ENCODE peak calls at places on chromosome 16, in seven cellular contexts. D, N, C, V, O, F and Z are unnamed samples.

GRCh38 chr16:3007957-3008748 is 4.6 kb upstream of the CLDN9 start:
- DNase-seq in D (no peak), N (peak; percentile 97), C (peak; percentile 57), V (no peak), O (no peak), F (no peak), Z (no peak)

GRCh38 chr16:48409839-48410610 is 24.8 kb upstream of the SIAH1 start:
- DNase-seq in D (no peak), N (no peak), C (no peak), V (peak; percentile 15), O (peak; percentile 76), F (no peak), Z (no peak)

GRCh38 chr16:397135-397661 is at the start of gene NME4:
- DNase-seq in D (no peak), N (peak; percentile 66), C (peak; percentile 81), V (peak; percentile 69), O (peak; percentile 14), F (no peak), Z (peak; percentile 45)

GRCh38 chr16:20743591-20743990 is 2.0 kb upstream of the THUMPD1 start:
- DNase-seq in D (no peak), N (no peak), C (no peak), V (no peak), O (no peak), F (no peak), Z (no peak)

GRCh38 chr16:22967696-22968095 is 153.7 kb downstream of the HS3ST2 start:
- DNase-seq in D (no peak), N (no peak), C (no peak), V (peak; percentile 85), O (no peak), F (no peak), Z (no peak)

GRCh38 chr16:17471745-17472075 is 950 bp upstream of the XYLT1 start:
- DNase-seq in D (no peak), N (no peak), C (no peak), V (no peak), O (no peak), F (no peak), Z (no peak)

GRCh38 chr16:847681-848445 is 47.3 kb upstream of the GNG13 start:
- DNase-seq in D (no peak), N (no peak), C (no peak), V (no peak), O (no peak), F (no peak), Z (no peak)

GRCh38 chr16:83393196-83393981 is 414.4 kb upstream of the HSBP1 start:
- DNase-seq in D (peak; percentile 7), N (no peak), C (peak; percentile 39), V (no peak), O (peak; percentile 5), F (no peak), Z (no peak)

GRCh38 chr16:15946257-15947044 is 3.0 kb upstream of the ABCC1 start:
- DNase-seq in D (peak; percentile 58), N (no peak), C (no peak), V (no peak), O (peak; percentile 85), F (no peak), Z (peak; percentile 11)

GRCh38 chr16:23302045-23302956 is at the start of gene SCNN1B:
- DNase-seq in D (peak; percentile 46), N (peak; percentile 42), C (no peak), V (no peak), O (peak; percentile 43), F (no peak), Z (no peak)

GRCh38 chr16:28986492-28986891 is 1.6 kb downstream of the LAT start:
- DNase-seq in D (no peak), N (no peak), C (no peak), V (no peak), O (no peak), F (no peak), Z (no peak)

GRCh38 chr16:57810197-57811024 is 8.1 kb upstream of the KIFC3 start:
- DNase-seq in D (peak; percentile 56), N (peak; percentile 86), C (peak; percentile 88), V (no peak), O (peak; percentile 90), F (peak; percentile 35), Z (peak; percentile 74)

GRCh38 chr16:50306287-50306686 is 39.9 kb downstream of the ADCY7 start:
- DNase-seq in D (no peak), N (no peak), C (no peak), V (no peak), O (no peak), F (no peak), Z (no peak)

GRCh38 chr16:56262148-56262878 is 71.0 kb downstream of the GNAO1 start:
- DNase-seq in D (no peak), N (no peak), C (peak; percentile 87), V (no peak), O (peak; percentile 5), F (no peak), Z (no peak)

GRCh38 chr16:87924041-87924851 is 12.1 kb downstream of the CA5A start:
- DNase-seq in D (no peak), N (no peak), C (no peak), V (no peak), O (no peak), F (no peak), Z (no peak)

GRCh38 chr16:89020925-89021595 is 44.1 kb upstream of the CBFA2T3 start:
- DNase-seq in D (no peak), N (no peak), C (no peak), V (peak; percentile 1), O (no peak), F (no peak), Z (no peak)
- H3K9me3 ChIP-seq in D (no peaks in the 10 kb centered on the region), N (no peaks in the 10 kb centered on the region), C (peaks cover 7% of the 10 kb centered on the region), V (no peaks in the 10 kb centered on the region), O (no peaks in the 10 kb centered on the region), F (peaks cover 2% of the 10 kb centered on the region), Z (no peaks in the 10 kb centered on the region)

GRCh38 chr16:61595605-61596004 is 440.6 kb downstream of the CDH8 start:
- DNase-seq in D (no peak), N (no peak), C (no peak), V (no peak), O (no peak), F (no peak), Z (no peak)

GRCh38 chr16:61587526-61587925 is 448.7 kb downstream of the CDH8 start:
- DNase-seq in D (no peak), N (no peak), C (no peak), V (no peak), O (no peak), F (no peak), Z (no peak)

DNA sequence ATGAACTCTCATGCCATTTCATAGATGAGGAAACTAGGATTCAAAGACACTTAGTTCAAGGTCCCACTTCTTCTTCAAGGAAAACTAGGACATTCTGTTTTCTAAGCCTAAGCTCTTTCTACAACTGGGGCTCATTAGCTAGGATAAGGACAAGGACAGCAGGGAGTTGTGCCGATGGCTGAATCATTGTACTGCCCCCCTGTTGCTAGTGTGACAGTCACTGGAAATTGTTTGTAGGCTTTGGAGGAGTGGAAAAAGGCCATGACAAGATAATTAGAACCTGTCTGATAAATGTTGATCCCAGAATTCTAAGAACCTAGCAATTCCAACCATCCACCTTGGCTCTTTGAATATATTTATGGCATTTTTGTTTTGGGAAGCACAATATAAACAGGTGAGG is 445.7 kb downstream of the CDH8 start:
- DNase-seq in D (no peak), N (no peak), C (no peak), V (no peak), O (no peak), F (no peak), Z (no peak)
- H3K9me3 ChIP-seq in D (no peaks in the 10 kb centered on the region), N (no peaks in the 10 kb centered on the region), C (no peaks in the 10 kb centered on the region), V (no peaks in the 10 kb centered on the region), O (no peaks in the 10 kb centered on the region), F (no peaks in the 10 kb centered on the region), Z (no peaks in the 10 kb centered on the region)

GRCh38 chr16:5302372-5303114 is 204.9 kb upstream of the EEF2KMT start:
- DNase-seq in D (no peak), N (no peak), C (no peak), V (no peak), O (no peak), F (no peak), Z (no peak)
- H3K9me3 ChIP-seq in D (no peaks in the 10 kb centered on the region), N (no peaks in the 10 kb centered on the region), C (no peaks in the 10 kb centered on the region), V (no peaks in the 10 kb centered on the region), O (no peaks in the 10 kb centered on the region), F (no peaks in the 10 kb centered on the region), Z (no peaks in the 10 kb centered on the region)

GRCh38 chr16:35629001-35629400 is 2169.6 kb downstream of the TP53TG3F start:
- DNase-seq in D (no peak), N (no peak), C (no peak), V (no peak), O (no peak), F (no peak), Z (no peak)
- H3K9me3 ChIP-seq in D (no peaks in the 10 kb centered on the region), N (peaks cover 96% of the 10 kb centered on the region), C (no peaks in the 10 kb centered on the region), V (no peaks in the 10 kb centered on the region), O (peaks cover 1% of the 10 kb centered on the region), F (no peaks in the 10 kb centered on the region), Z (no peaks in the 10 kb centered on the region)